ENCODE peak calls at places on chromosome 15, in ten cellular contexts. One of them, this sample, is unnamed.

GRCh38 chr15:25683415-25683814 is 179.7 kb downstream of the ATP10A start:
- DNase-seq in stomach: no peak
- DNase-seq in left ventricle myocardium inferior: no peak
- DNase-seq in PC-3: no peak
- DNase-seq in neural progenitor cell: no peak
- DNase-seq in right cardiac atrium: peak; percentile 34
- DNase-seq in H7: no peak
- DNase-seq in heart left ventricle: no peak
- DNase-seq in ascending aorta: no peak
- DNase-seq in Karpas-422: no peak
- DNase-seq in this sample: no peak

GRCh38 chr15:38652998-38653397 is 88.4 kb upstream of the RASGRP1 start:
- DNase-seq in left ventricle myocardium inferior: no peak
- DNase-seq in right cardiac atrium: no peak
- DNase-seq in H7: no peak
- DNase-seq in stomach: no peak
- DNase-seq in neural progenitor cell: no peak
- DNase-seq in ascending aorta: no peak
- DNase-seq in heart left ventricle: no peak
- DNase-seq in Karpas-422: peak; percentile 66
- DNase-seq in PC-3: no peak
- DNase-seq in this sample: no peak

GRCh38 chr15:81000144-81000625 is 538 bp upstream of the TLNRD1 start:
- DNase-seq in neural progenitor cell: no peak
- DNase-seq in left ventricle myocardium inferior: no peak
- DNase-seq in ascending aorta: no peak
- DNase-seq in PC-3: peak; percentile 19
- DNase-seq in Karpas-422: no peak
- DNase-seq in right cardiac atrium: no peak
- DNase-seq in heart left ventricle: no peak
- DNase-seq in H7: no peak
- DNase-seq in stomach: no peak
- DNase-seq in this sample: no peak

GRCh38 chr15:29857196-29857595 is 34.9 kb upstream of the TJP1 start:
- DNase-seq in H7: no peak
- DNase-seq in right cardiac atrium: no peak
- DNase-seq in left ventricle myocardium inferior: no peak
- DNase-seq in Karpas-422: no peak
- DNase-seq in PC-3: peak; percentile 51
- DNase-seq in stomach: no peak
- DNase-seq in heart left ventricle: no peak
- DNase-seq in ascending aorta: no peak
- DNase-seq in neural progenitor cell: no peak
- DNase-seq in this sample: no peak

GRCh38 chr15:88636039-88636438 is 2.8 kb upstream of the ISG20 start:
- DNase-seq in H7: no peak
- DNase-seq in ascending aorta: no peak
- DNase-seq in Karpas-422: no peak
- DNase-seq in PC-3: peak; percentile 85
- DNase-seq in neural progenitor cell: no peak
- DNase-seq in stomach: peak; percentile 88
- DNase-seq in heart left ventricle: no peak
- DNase-seq in right cardiac atrium: no peak
- DNase-seq in left ventricle myocardium inferior: no peak
- DNase-seq in this sample: peak; percentile 39

GRCh38 chr15:90174140-90174891 is 26.8 kb upstream of the SEMA4B start:
- DNase-seq in Karpas-422: no peak
- DNase-seq in neural progenitor cell: no peak
- DNase-seq in stomach: peak; percentile 83
- DNase-seq in right cardiac atrium: peak; percentile 95
- DNase-seq in left ventricle myocardium inferior: peak; percentile 92
- DNase-seq in PC-3: no peak
- DNase-seq in ascending aorta: peak; percentile 88
- DNase-seq in heart left ventricle: peak; percentile 89
- DNase-seq in H7: peak; percentile 51
- DNase-seq in this sample: peak; percentile 96

GRCh38 chr15:64536244-64536836 is 76.0 kb downstream of the ZNF609 start:
- DNase-seq in H7: no peak
- DNase-seq in right cardiac atrium: no peak
- DNase-seq in stomach: no peak
- DNase-seq in PC-3: peak; percentile 79
- DNase-seq in Karpas-422: no peak
- DNase-seq in ascending aorta: no peak
- DNase-seq in left ventricle myocardium inferior: no peak
- DNase-seq in neural progenitor cell: no peak
- DNase-seq in heart left ventricle: no peak
- DNase-seq in this sample: no peak

GRCh38 chr15:80418892-80419537 is 14.8 kb downstream of the ARNT2 start:
- DNase-seq in left ventricle myocardium inferior: no peak
- DNase-seq in right cardiac atrium: no peak
- DNase-seq in PC-3: peak; percentile 61
- DNase-seq in stomach: no peak
- DNase-seq in heart left ventricle: no peak
- DNase-seq in Karpas-422: peak; percentile 75
- DNase-seq in H7: peak; percentile 56
- DNase-seq in neural progenitor cell: peak; percentile 69
- DNase-seq in ascending aorta: no peak
- DNase-seq in this sample: peak; percentile 40

GRCh38 chr15:36029606-36030005 is 483.6 kb upstream of the DPH6 start:
- DNase-seq in right cardiac atrium: no peak
- DNase-seq in heart left ventricle: no peak
- DNase-seq in neural progenitor cell: no peak
- DNase-seq in left ventricle myocardium inferior: no peak
- DNase-seq in ascending aorta: no peak
- DNase-seq in H7: no peak
- DNase-seq in stomach: no peak
- DNase-seq in Karpas-422: no peak
- DNase-seq in PC-3: no peak
- DNase-seq in this sample: no peak

GRCh38 chr15:39300451-39301153 is 280.3 kb upstream of the THBS1 start:
- DNase-seq in right cardiac atrium: no peak
- DNase-seq in left ventricle myocardium inferior: no peak
- DNase-seq in PC-3: peak; percentile 87
- DNase-seq in heart left ventricle: no peak
- DNase-seq in Karpas-422: no peak
- DNase-seq in neural progenitor cell: no peak
- DNase-seq in stomach: no peak
- DNase-seq in ascending aorta: no peak
- DNase-seq in H7: no peak
- DNase-seq in this sample: no peak

GRCh38 chr15:62288361-62289017 is 123.4 kb upstream of the C2CD4B start:
- DNase-seq in PC-3: no peak
- DNase-seq in left ventricle myocardium inferior: no peak
- DNase-seq in right cardiac atrium: no peak
- DNase-seq in heart left ventricle: no peak
- DNase-seq in ascending aorta: no peak
- DNase-seq in stomach: no peak
- DNase-seq in Karpas-422: no peak
- DNase-seq in H7: no peak
- DNase-seq in neural progenitor cell: no peak
- DNase-seq in this sample: no peak

GRCh38 chr15:31977812-31978662 is 52.3 kb upstream of the CHRNA7 start:
- DNase-seq in neural progenitor cell: peak; percentile 88
- DNase-seq in ascending aorta: no peak
- DNase-seq in Karpas-422: peak; percentile 75
- DNase-seq in heart left ventricle: peak; percentile 39
- DNase-seq in H7: peak; percentile 90
- DNase-seq in stomach: peak; percentile 73
- DNase-seq in left ventricle myocardium inferior: peak; percentile 53
- DNase-seq in right cardiac atrium: peak; percentile 83
- DNase-seq in PC-3: peak; percentile 52
- DNase-seq in this sample: peak; percentile 58

GRCh38 chr15:31814082-31814481 is 216.2 kb upstream of the CHRNA7 start:
- DNase-seq in ascending aorta: no peak
- DNase-seq in right cardiac atrium: no peak
- DNase-seq in stomach: no peak
- DNase-seq in left ventricle myocardium inferior: no peak
- DNase-seq in heart left ventricle: no peak
- DNase-seq in PC-3: no peak
- DNase-seq in H7: no peak
- DNase-seq in Karpas-422: no peak
- DNase-seq in neural progenitor cell: no peak
- DNase-seq in this sample: no peak

GRCh38 chr15:35519536-35520149 is 26.3 kb downstream of the DPH6 start:
- DNase-seq in ascending aorta: no peak
- DNase-seq in heart left ventricle: no peak
- DNase-seq in left ventricle myocardium inferior: no peak
- DNase-seq in right cardiac atrium: no peak
- DNase-seq in PC-3: peak; percentile 69
- DNase-seq in stomach: no peak
- DNase-seq in neural progenitor cell: peak; percentile 62
- DNase-seq in Karpas-422: peak; percentile 82
- DNase-seq in H7: no peak
- DNase-seq in this sample: no peak

GRCh38 chr15:74211656-74212055 is 9.1 kb upstream of the STRA6 start:
- DNase-seq in neural progenitor cell: no peak
- DNase-seq in right cardiac atrium: no peak
- DNase-seq in left ventricle myocardium inferior: no peak
- DNase-seq in heart left ventricle: no peak
- DNase-seq in PC-3: no peak
- DNase-seq in ascending aorta: no peak
- DNase-seq in H7: no peak
- DNase-seq in Karpas-422: no peak
- DNase-seq in stomach: no peak
- DNase-seq in this sample: no peak
- H3K27me3 ChIP-seq in neural progenitor cell: no peaks in the 10 kb centered on the region
- H3K27me3 ChIP-seq in right cardiac atrium: no peaks in the 10 kb centered on the region
- H3K27me3 ChIP-seq in left ventricle myocardium inferior: peaks cover 4% of the 10 kb centered on the region
- H3K27me3 ChIP-seq in heart left ventricle: no peaks in the 10 kb centered on the region
- H3K27me3 ChIP-seq in PC-3: no peaks in the 10 kb centered on the region
- H3K27me3 ChIP-seq in ascending aorta: no peaks in the 10 kb centered on the region
- H3K27me3 ChIP-seq in H7: peaks cover 7% of the 10 kb centered on the region
- H3K27me3 ChIP-seq in Karpas-422: no peaks in the 10 kb centered on the region
- H3K27me3 ChIP-seq in stomach: no peaks in the 10 kb centered on the region
- H3K27me3 ChIP-seq in this sample: no peaks in the 10 kb centered on the region

GRCh38 chr15:75002398-75002797 is 7.0 kb downstream of the SCAMP5 start:
- DNase-seq in right cardiac atrium: no peak
- DNase-seq in PC-3: no peak
- DNase-seq in Karpas-422: no peak
- DNase-seq in ascending aorta: no peak
- DNase-seq in H7: no peak
- DNase-seq in neural progenitor cell: no peak
- DNase-seq in left ventricle myocardium inferior: no peak
- DNase-seq in heart left ventricle: no peak
- DNase-seq in stomach: no peak
- DNase-seq in this sample: no peak
- H3K27me3 ChIP-seq in right cardiac atrium: no peaks in the 10 kb centered on the region
- H3K27me3 ChIP-seq in PC-3: no peaks in the 10 kb centered on the region
- H3K27me3 ChIP-seq in Karpas-422: no peaks in the 10 kb centered on the region
- H3K27me3 ChIP-seq in ascending aorta: no peaks in the 10 kb centered on the region
- H3K27me3 ChIP-seq in H7: no peaks in the 10 kb centered on the region
- H3K27me3 ChIP-seq in neural progenitor cell: no peaks in the 10 kb centered on the region
- H3K27me3 ChIP-seq in left ventricle myocardium inferior: peaks cover 22% of the 10 kb centered on the region
- H3K27me3 ChIP-seq in heart left ventricle: peaks cover 5% of the 10 kb centered on the region
- H3K27me3 ChIP-seq in stomach: no peaks in the 10 kb centered on the region
- H3K27me3 ChIP-seq in this sample: no peaks in the 10 kb centered on the region

GRCh38 chr15:73442968-73443367 is at the start of gene REC114:
- DNase-seq in ascending aorta: no peak
- DNase-seq in Karpas-422: no peak
- DNase-seq in PC-3: no peak
- DNase-seq in right cardiac atrium: peak; percentile 36
- DNase-seq in heart left ventricle: no peak
- DNase-seq in neural progenitor cell: no peak
- DNase-seq in stomach: no peak
- DNase-seq in left ventricle myocardium inferior: no peak
- DNase-seq in H7: peak; percentile 31
- DNase-seq in this sample: no peak
- H3K27me3 ChIP-seq in ascending aorta: no peaks in the 10 kb centered on the region
- H3K27me3 ChIP-seq in Karpas-422: no peaks in the 10 kb centered on the region
- H3K27me3 ChIP-seq in PC-3: peaks cover 64% of the 10 kb centered on the region
- H3K27me3 ChIP-seq in right cardiac atrium: no peaks in the 10 kb centered on the region
- H3K27me3 ChIP-seq in heart left ventricle: peaks cover 5% of the 10 kb centered on the region
- H3K27me3 ChIP-seq in neural progenitor cell: no peaks in the 10 kb centered on the region
- H3K27me3 ChIP-seq in stomach: no peaks in the 10 kb centered on the region
- H3K27me3 ChIP-seq in left ventricle myocardium inferior: peaks cover 37% of the 10 kb centered on the region
- H3K27me3 ChIP-seq in H7: no peaks in the 10 kb centered on the region
- H3K27me3 ChIP-seq in this sample: peaks cover 14% of the 10 kb centered on the region

DNA sequence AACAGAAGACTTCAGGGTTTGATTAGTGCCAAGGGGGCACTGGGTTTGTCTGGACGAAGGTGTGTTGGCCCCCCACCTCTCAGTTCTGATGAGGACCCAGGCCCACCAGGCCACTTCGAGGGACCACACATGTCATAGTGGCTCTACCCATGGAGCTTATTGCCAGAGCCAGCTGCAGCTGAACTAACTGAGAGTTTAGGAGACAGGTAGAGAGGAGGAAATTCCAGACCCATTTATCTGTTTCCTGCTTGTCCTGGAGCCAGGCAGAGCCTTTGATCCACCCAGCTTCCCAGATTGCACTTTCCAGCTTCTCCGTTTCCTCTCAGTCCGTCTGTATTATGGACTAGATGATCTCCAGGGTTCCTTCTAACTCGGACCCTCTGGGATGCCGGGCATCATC is 20.9 kb downstream of the SLC24A1 start:
- DNase-seq in ascending aorta: no peak
- DNase-seq in Karpas-422: no peak
- DNase-seq in right cardiac atrium: no peak
- DNase-seq in left ventricle myocardium inferior: no peak
- DNase-seq in heart left ventricle: no peak
- DNase-seq in stomach: no peak
- DNase-seq in PC-3: no peak
- DNase-seq in H7: no peak
- DNase-seq in neural progenitor cell: no peak
- DNase-seq in this sample: no peak
- H3K27me3 ChIP-seq in ascending aorta: no peaks in the 10 kb centered on the region
- H3K27me3 ChIP-seq in Karpas-422: no peaks in the 10 kb centered on the region
- H3K27me3 ChIP-seq in right cardiac atrium: no peaks in the 10 kb centered on the region
- H3K27me3 ChIP-seq in left ventricle myocardium inferior: no peaks in the 10 kb centered on the region
- H3K27me3 ChIP-seq in heart left ventricle: no peaks in the 10 kb centered on the region
- H3K27me3 ChIP-seq in stomach: no peaks in the 10 kb centered on the region
- H3K27me3 ChIP-seq in PC-3: no peaks in the 10 kb centered on the region
- H3K27me3 ChIP-seq in H7: no peaks in the 10 kb centered on the region
- H3K27me3 ChIP-seq in neural progenitor cell: no peaks in the 10 kb centered on the region
- H3K27me3 ChIP-seq in this sample: no peaks in the 10 kb centered on the region